ENCODE peak calls at places on chromosome 1, in four cellular contexts. B is PC-9, C is SK-N-SH, W is HCT116. O is an unnamed sample. For H3K9me3, the result is how much of the 10 kb centered on the place peaks cover.

GRCh38 chr1:49060766-49061165 is 284.1 kb upstream of the BEND5 start:
- DNase-seq in W (no peak), C (no peak), B (no peak), O (no peak)

GRCh38 chr1:19738669-19739068 is 61.0 kb downstream of the TMCO4 start:
- DNase-seq in B (no peak), W (no peak), C (no peak), O (no peak)

GRCh38 chr1:235087906-235088305 is 40.7 kb downstream of the TOMM20 start:
- DNase-seq in B (peak), W (no peak), C (no peak), O (no peak)

GRCh38 chr1:153190373-153190772 is 12.9 kb upstream of the LELP1 start:
- DNase-seq in C (no peak), B (no peak), W (peak), O (no peak)

GRCh38 chr1:51729824-51730284 is 113.0 kb downstream of the OSBPL9 start:
- DNase-seq in B (no peak), W (no peak), C (no peak), O (peak)

GRCh38 chr1:9235123-9235513 is 544 bp downstream of the H6PD start:
- DNase-seq in C (no peak), B (no peak), W (no peak), O (no peak)

GRCh38 chr1:164843743-164844500 is 284.9 kb downstream of the PBX1 start:
- DNase-seq in B (no peak), C (peak), W (no peak), O (no peak)

GRCh38 chr1:22628698-22629444 is 7.6 kb upstream of the C1QA start:
- DNase-seq in C (no peak), B (no peak), W (no peak), O (no peak)

GRCh38 chr1:218748071-218748470 is 402.9 kb downstream of the TGFB2 start:
- DNase-seq in C (no peak), W (no peak), B (no peak), O (no peak)

GRCh38 chr1:198829948-198830347 is 191.1 kb downstream of the PTPRC start:
- DNase-seq in W (no peak), C (no peak), B (no peak), O (peak)

GRCh38 chr1:19044975-19045831 is 88.7 kb upstream of the IFFO2 start:
- DNase-seq in B (no peak), W (no peak), C (peak), O (no peak)

GRCh38 chr1:9066945-9067807 is 2.3 kb downstream of the SLC2A5 start:
- DNase-seq in W (no peak), C (no peak), B (peak), O (no peak)

GRCh38 chr1:179129702-179130473 is 48.0 kb downstream of the TOR3A start:
- DNase-seq in C (no peak), W (no peak), B (no peak), O (peak)

GRCh38 chr1:155424091-155424490 is 103.4 kb downstream of the RUSC1 start:
- DNase-seq in W (no peak), C (no peak), B (no peak), O (no peak)

GRCh38 chr1:183635112-183635605 is 424 bp downstream of the ARPC5 start:
- DNase-seq in W (no peak), B (no peak), C (peak), O (peak)

GRCh38 chr1:5165747-5166146 is 511.3 kb downstream of the AJAP1 start:
- DNase-seq in C (no peak), W (no peak), B (no peak), O (no peak)

GRCh38 chr1:1293618-1294249 is 13.5 kb downstream of the SCNN1D start:
- DNase-seq in B (no peak), W (no peak), C (peak), O (no peak)

GRCh38 chr1:28161770-28162550 is 14.5 kb downstream of the PTAFR start:
- DNase-seq in C (no peak), B (no peak), W (no peak), O (no peak)

GRCh38 chr1:67945733-67946374 is 104.6 kb downstream of the DIRAS3 start:
- DNase-seq in C (peak), B (no peak), W (no peak), O (no peak)

GRCh38 chr1:41333146-41333784 is 28.0 kb upstream of the FOXO6 start:
- DNase-seq in B (peak), W (no peak), C (no peak), O (no peak)

GRCh38 chr1:35537788-35538187 is 19.4 kb downstream of the KIAA0319L start:
- DNase-seq in B (no peak), C (no peak), W (no peak), O (no peak)

GRCh38 chr1:31723828-31724359 is 20.1 kb upstream of the COL16A1 start:
- DNase-seq in B (peak), W (no peak), C (no peak), O (peak)

GRCh38 chr1:94983343-94983742 is 56.4 kb upstream of the CNN3 start:
- DNase-seq in W (no peak), B (peak), C (no peak), O (no peak)

GRCh38 chr1:40239626-40240025 is 8.1 kb upstream of the TMCO2 start:
- DNase-seq in B (no peak), C (no peak), W (no peak), O (no peak)

GRCh38 chr1:160091666-160092223 is 6.7 kb downstream of the IGSF8 start:
- DNase-seq in C (no peak), B (no peak), W (no peak), O (no peak)

GRCh38 chr1:30579580-30579979 is 143.8 kb downstream of the MATN1 start:
- DNase-seq in W (no peak), B (no peak), C (no peak), O (peak)

GRCh38 chr1:17861685-17862084 is 106.6 kb downstream of the ACTL8 start:
- DNase-seq in B (no peak), C (peak), W (no peak), O (no peak)

GRCh38 chr1:175548774-175549173 is 194.6 kb downstream of the TNR start:
- DNase-seq in B (no peak), W (no peak), C (no peak), O (no peak)
- H3K4me2 ChIP-seq in B (no peak), W (no peak), C (no peak), O (no peak)

GRCh38 chr1:182388392-182389134 is 3.0 kb downstream of the GLUL start:
- DNase-seq in C (no peak), B (no peak), W (no peak), O (no peak)

GRCh38 chr1:182387566-182387965 is 4.0 kb downstream of the GLUL start:
- DNase-seq in C (no peak), B (no peak), W (no peak), O (no peak)

GRCh38 chr1:182391028-182391361 is 595 bp downstream of the GLUL start:
- DNase-seq in C (no peak), B (no peak), W (no peak), O (no peak)

GRCh38 chr1:182391362-182392044 is at the start of gene GLUL:
- DNase-seq in W (peak), B (peak), C (peak), O (no peak)

DNA sequence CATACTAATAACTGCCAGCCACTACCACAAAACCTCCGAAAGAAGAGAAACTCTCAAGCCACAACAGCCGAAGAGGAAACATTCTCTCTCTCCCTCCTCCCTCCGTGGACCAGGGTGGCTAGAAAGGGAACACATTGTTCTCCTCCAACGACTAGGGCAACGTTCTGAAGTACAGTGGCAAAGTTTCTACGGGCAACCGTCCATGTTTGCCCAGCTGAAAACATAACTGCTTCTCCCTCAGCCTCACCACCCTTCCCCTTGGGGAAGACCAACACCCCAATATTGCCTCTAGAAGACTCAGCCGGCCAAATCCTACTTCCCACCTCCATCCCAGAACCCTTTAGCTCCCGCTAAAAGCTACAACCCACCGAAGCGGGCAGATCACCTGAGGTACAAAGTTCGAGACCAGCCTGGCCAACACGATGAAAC is 2.0 kb downstream of the GLUL start:
- DNase-seq in C (peak), B (no peak), W (no peak), O (no peak)
- H3K4me3 ChIP-seq in C (peak), B (peak), W (no peak), O (no peak)

DNA sequence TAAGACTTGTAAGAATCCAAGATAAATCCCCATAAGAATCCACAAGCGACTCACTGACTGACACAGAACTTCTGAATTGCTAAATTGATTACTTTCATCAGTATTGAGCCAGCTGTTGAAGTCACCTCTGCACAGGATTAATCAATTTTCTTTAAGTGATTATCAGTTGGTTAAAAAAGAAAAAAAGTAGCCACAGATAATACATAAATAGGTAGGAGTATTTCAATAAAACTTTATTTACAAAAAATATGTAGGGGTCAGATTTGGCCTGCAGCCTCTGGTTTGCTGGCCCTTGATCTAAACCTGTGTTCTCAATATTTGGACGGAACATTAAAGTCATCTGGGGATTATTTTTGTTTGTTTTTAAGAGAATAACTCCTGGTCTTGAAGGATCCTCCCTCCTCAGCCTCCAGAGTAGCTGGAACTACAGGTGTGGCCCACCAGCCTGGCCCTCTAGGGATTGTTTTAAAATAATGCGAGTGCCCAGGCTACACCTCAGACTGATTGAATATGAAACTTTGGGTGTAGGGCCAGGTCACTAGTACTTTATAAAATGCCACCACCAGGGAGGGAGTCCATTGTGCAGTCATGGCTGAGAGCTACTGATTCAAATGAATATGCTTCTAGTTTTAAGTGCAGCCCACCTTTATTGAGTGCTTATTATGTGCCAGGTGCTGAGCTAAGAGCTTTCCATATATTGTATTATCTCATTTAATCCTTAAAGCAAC is 6.8 kb upstream of the TMEM183A start:
- DNase-seq in W (no peak), C (no peak), B (no peak), O (no peak)
- H3K9me3 ChIP-seq in W (under half), C (under half), B (under half), O (under half)

DNA sequence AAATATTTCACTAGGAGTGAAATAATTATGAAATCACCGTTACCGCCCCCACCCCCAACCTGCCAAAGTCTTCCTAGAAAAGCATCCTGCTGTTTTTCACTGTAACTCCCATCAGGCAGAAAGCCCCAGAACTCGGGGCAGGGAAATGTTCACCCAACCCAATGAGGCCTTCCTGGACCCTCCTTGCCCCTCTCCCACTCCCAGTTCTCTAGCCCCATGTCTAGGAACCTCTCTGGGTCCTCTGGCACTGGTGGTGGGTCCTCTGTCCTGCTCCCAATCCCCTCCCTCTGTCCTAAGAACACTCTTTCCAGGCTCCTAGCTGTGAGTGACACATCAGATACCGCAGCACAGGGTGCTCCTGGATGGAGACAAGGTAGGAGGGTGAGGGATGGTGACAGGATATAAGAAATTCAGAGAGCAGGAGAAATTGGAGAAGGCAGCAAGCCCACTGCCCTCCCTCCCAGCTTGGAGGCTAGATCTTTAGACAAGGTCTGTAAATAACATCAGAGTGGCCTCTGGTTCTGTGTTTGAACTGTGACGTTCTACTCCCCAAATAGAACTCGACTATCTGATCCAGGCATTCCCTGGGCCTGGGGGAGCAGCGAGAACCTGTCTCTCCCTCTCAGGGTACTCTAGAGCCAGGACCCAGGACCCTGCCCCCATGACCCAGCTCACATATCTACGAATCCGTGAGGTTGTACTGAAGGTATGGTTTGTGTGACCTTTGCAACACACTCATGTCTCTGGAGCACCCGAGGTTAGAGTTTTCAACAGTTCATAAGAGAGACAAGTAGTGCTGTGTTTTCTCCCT is 23.3 kb upstream of the BTG2 start:
- DNase-seq in W (no peak), B (no peak), C (no peak), O (peak)
- H3K4me2 ChIP-seq in W (no peak), B (no peak), C (no peak), O (peak)

GRCh38 chr1:23910553-23911246 is 2.5 kb downstream of the CNR2 start:
- DNase-seq in B (no peak), W (no peak), C (no peak), O (peak)
- H3K4me3 ChIP-seq in B (no peak), W (no peak), C (no peak), O (peak)

DNA sequence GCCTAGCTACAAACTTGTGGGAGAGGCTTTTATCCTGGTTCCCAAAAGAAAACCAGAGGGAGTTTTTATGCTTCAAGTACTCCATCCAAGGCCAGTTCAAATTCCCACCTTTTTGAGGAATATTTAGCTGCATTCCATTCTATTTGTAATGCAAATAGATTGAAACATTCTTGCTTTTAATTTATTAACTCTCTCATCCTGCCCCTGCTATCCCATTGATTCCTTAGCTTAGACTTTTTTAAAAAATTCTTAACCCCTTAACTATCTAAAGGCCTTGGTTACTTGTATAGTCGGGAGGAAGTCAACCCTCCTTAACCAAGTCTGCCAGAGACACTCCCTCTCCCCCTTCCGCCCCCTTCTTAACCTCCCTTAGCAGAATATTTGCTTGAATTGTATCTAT is 2.5 kb upstream of the MOV10 start:
- DNase-seq in C (no peak), B (no peak), W (no peak), O (no peak)
- H3K9me3 ChIP-seq in C (under half), B (under half), W (under half), O (under half)

GRCh38 chr1:3573499-3573898 is 37.8 kb downstream of the MEGF6 start:
- DNase-seq in B (no peak), C (peak), W (no peak), O (no peak)
- H3K4me2 ChIP-seq in B (no peak), C (no peak), W (no peak), O (no peak)

GRCh38 chr1:162166934-162167615 is 97.6 kb downstream of the NOS1AP start:
- DNase-seq in C (no peak), W (no peak), B (peak), O (no peak)
- H3K4me3 ChIP-seq in C (no peak), W (no peak), B (no peak), O (no peak)

DNA sequence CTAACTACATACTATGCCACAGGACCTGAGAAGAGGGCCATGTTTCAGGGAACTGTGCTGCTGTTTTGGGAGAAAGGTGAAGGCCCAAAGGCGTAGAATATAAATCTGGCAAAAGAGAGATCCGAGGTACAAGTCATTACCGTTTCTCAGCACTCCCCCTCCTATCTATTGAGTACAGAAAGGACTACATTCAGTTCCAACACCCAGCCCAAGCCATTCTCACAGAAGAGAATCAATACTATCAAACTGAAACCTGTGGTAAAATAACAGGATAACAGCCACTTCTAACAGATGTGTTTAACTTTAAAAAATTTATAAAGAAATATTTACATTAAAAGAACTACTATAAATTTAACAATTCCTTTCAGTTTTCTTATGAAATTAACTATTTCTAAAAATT is 7.8 kb downstream of the AHCTF1 start:
- DNase-seq in B (no peak), C (no peak), W (no peak), O (no peak)
- H3K9me3 ChIP-seq in B (under half), C (under half), W (under half), O (under half)

O was measured in Karpas-422.